ENCODE peak calls at places on chromosomes 13 and 19, in ten cellular contexts. O is activated CD8-positive, alpha-beta memory T cell treated with anti-CD3 and anti-CD28 coated beads for 4 hours; C is activated B cell treated with CpG ODN at 0.5 μM for 24 hours; H is GM04504; I is activated gamma-delta T cell treated with Interleukin-2 at 50 U/mL for 16 hours; Q is caudate nucleus; A is posterior cingulate gyrus; T is T47D; J is GM19239; E is A172. R is an unnamed sample.

GRCh38 chr13:30796132-30796832 is 60.9 kb downstream of the ALOX5AP start:
- DNase-seq in I (no peak), E (peak), O (no peak), J (no peak), T (peak), Q (no peak), C (no peak), H (no peak), A (no peak), R (no peak)

GRCh38 chr19:4745986-4746385 is 22.3 kb upstream of the DPP9 start:
- DNase-seq in E (no peak), C (no peak), H (no peak), J (no peak), O (no peak), T (no peak), I (no peak), A (no peak), Q (no peak), R (no peak)

GRCh38 chr13:102564564-102564963 is 32.2 kb upstream of the TPP2 start:
- DNase-seq in I (no peak), T (no peak), C (no peak), Q (no peak), J (no peak), H (no peak), E (no peak), A (no peak), O (no peak), R (no peak)

GRCh38 chr13:27821566-27821965 is 29.3 kb downstream of the GSX1 start:
- DNase-seq in H (no peak), J (no peak), I (no peak), E (no peak), A (no peak), Q (no peak), O (no peak), T (no peak), C (no peak), R (no peak)

GRCh38 chr19:52200044-52200443 is 10.2 kb downstream of the PPP2R1A start:
- DNase-seq in E (peak), O (no peak), T (no peak), Q (peak), J (no peak), A (no peak), C (no peak), H (peak), I (no peak), R (no peak)

GRCh38 chr19:34985249-34986022 is 14.7 kb upstream of the GRAMD1A start:
- DNase-seq in T (peak), O (no peak), Q (no peak), E (no peak), I (peak), H (peak), J (no peak), C (no peak), A (no peak), R (peak)

GRCh38 chr13:30619731-30620130 is 2.0 kb downstream of the USPL1 start:
- DNase-seq in J (no peak), I (no peak), E (no peak), A (no peak), T (peak), H (no peak), Q (no peak), C (no peak), O (no peak), R (no peak)

GRCh38 chr19:15091918-15092753 is 10.1 kb downstream of the OR1I1 start:
- DNase-seq in C (no peak), H (no peak), I (peak), A (no peak), E (peak), T (peak), J (no peak), O (no peak), Q (peak), R (peak)

GRCh38 chr19:50184196-50184595 is 19.2 kb upstream of the MYH14 start:
- DNase-seq in I (no peak), Q (no peak), C (no peak), A (no peak), O (no peak), E (no peak), H (no peak), T (peak), J (no peak), R (no peak)

GRCh38 chr19:55031178-55031577 is 6.9 kb downstream of the GP6 start:
- DNase-seq in H (no peak), T (no peak), C (no peak), J (no peak), A (no peak), Q (no peak), E (no peak), I (no peak), O (no peak), R (no peak)

GRCh38 chr19:53879145-53880037 is 2.6 kb upstream of the PRKCG start:
- DNase-seq in I (peak), A (peak), E (peak), O (peak), H (no peak), C (peak), Q (peak), T (peak), J (peak), R (peak)

GRCh38 chr13:41345921-41346589 is 35.0 kb downstream of the NAA16 start:
- DNase-seq in Q (no peak), J (no peak), A (no peak), H (no peak), O (no peak), E (no peak), T (no peak), C (no peak), I (no peak), R (no peak)

GRCh38 chr13:95296326-95296939 is 4.8 kb downstream of the ABCC4 start:
- DNase-seq in O (no peak), C (no peak), Q (no peak), E (peak), A (no peak), T (peak), H (no peak), J (no peak), I (peak), R (no peak)

GRCh38 chr13:111312944-111313590 is 7.4 kb upstream of the TEX29 start:
- DNase-seq in T (no peak), A (no peak), J (no peak), H (no peak), O (no peak), C (no peak), E (no peak), Q (no peak), I (no peak), R (no peak)

GRCh38 chr19:47255947-47256687 is at the start of gene CCDC9:
- DNase-seq in H (peak), J (peak), E (peak), I (peak), O (peak), T (peak), Q (peak), C (peak), A (peak), R (peak)

GRCh38 chr13:29472317-29472961 is 123.0 kb downstream of the SLC7A1 start:
- DNase-seq in I (peak), H (no peak), E (peak), A (no peak), C (no peak), Q (no peak), O (no peak), J (peak), T (peak), R (peak)

GRCh38 chr19:5107432-5108122 is 138.7 kb downstream of the KDM4B start:
- DNase-seq in A (no peak), O (no peak), H (no peak), I (no peak), T (no peak), J (no peak), E (no peak), Q (no peak), C (no peak), R (no peak)

GRCh38 chr13:100356889-100357288 is 231.7 kb downstream of the GGACT start:
- DNase-seq in I (no peak), T (no peak), J (no peak), H (no peak), O (no peak), A (no peak), E (no peak), C (no peak), Q (no peak), R (no peak)

GRCh38 chr13:29503041-29503837 is 92.2 kb downstream of the SLC7A1 start:
- DNase-seq in E (no peak), O (no peak), I (no peak), C (no peak), Q (no peak), J (no peak), A (no peak), T (no peak), H (no peak), R (no peak)

GRCh38 chr19:30666301-30666803 is 294.2 kb downstream of the ZNF536 start:
- DNase-seq in J (no peak), C (no peak), A (peak), E (peak), I (peak), Q (peak), O (no peak), H (no peak), T (peak), R (peak)

GRCh38 chr19:17205237-17206140 is 9.7 kb upstream of the USE1 start:
- DNase-seq in A (no peak), I (peak), H (no peak), E (no peak), C (peak), J (peak), O (peak), Q (peak), T (peak), R (peak)

GRCh38 chr19:3234800-3235199 is 10.3 kb downstream of the CELF5 start:
- DNase-seq in J (no peak), Q (no peak), I (no peak), E (no peak), H (no peak), O (no peak), A (no peak), C (no peak), T (no peak), R (no peak)

GRCh38 chr19:21691656-21692055 is 75.7 kb downstream of the ZNF100 start:
- DNase-seq in A (no peak), Q (no peak), O (no peak), E (no peak), H (no peak), I (no peak), T (no peak), C (no peak), J (no peak), R (no peak)

GRCh38 chr19:52585101-52585500 is 15.0 kb downstream of the ZNF701 start:
- DNase-seq in H (no peak), T (no peak), A (no peak), I (no peak), E (no peak), C (no peak), O (no peak), Q (no peak), J (no peak), R (no peak)

GRCh38 chr19:574658-575526 is 2.5 kb downstream of the BSG start:
- DNase-seq in I (no peak), T (no peak), A (no peak), Q (peak), O (no peak), H (no peak), C (no peak), J (no peak), E (peak), R (no peak)

GRCh38 chr13:40982772-40983171 is 36.3 kb downstream of the ELF1 start:
- DNase-seq in T (no peak), Q (no peak), A (no peak), E (peak), O (no peak), C (no peak), H (no peak), J (no peak), I (peak), R (no peak)

GRCh38 chr19:11092181-11092538 is 2.9 kb downstream of the LDLR start:
- DNase-seq in Q (no peak), J (no peak), C (no peak), E (no peak), I (no peak), T (peak), H (no peak), A (no peak), O (no peak), R (no peak)

GRCh38 chr19:31377736-31378135 is 28.5 kb upstream of the TSHZ3 start:
- DNase-seq in I (no peak), E (peak), J (no peak), Q (no peak), H (no peak), A (no peak), O (no peak), C (no peak), T (no peak), R (no peak)

GRCh38 chr19:50695251-50696064 is 24.1 kb downstream of the SHANK1 start:
- DNase-seq in T (peak), Q (no peak), A (no peak), E (no peak), O (no peak), I (peak), J (peak), C (no peak), H (no peak), R (no peak)

GRCh38 chr19:2129892-2130770 is 21.2 kb downstream of the AP3D1 start:
- DNase-seq in A (no peak), I (no peak), T (no peak), E (no peak), H (no peak), C (no peak), O (no peak), J (no peak), Q (no peak), R (no peak)

GRCh38 chr13:101919541-101920306 is 467.2 kb downstream of the ITGBL1 start:
- DNase-seq in O (no peak), T (peak), A (no peak), J (no peak), Q (no peak), E (peak), H (no peak), I (no peak), C (no peak), R (no peak)

R was measured in CD4-positive, alpha-beta T cell.